ENCODE peak calls at places on chromosomes 12 and 14, in five cellular contexts. J is tibial artery, X is Panc1, U is cardiac muscle cell, B is uterus. T is an unnamed sample. For H3K4me1, the result is how much of the 10 kb centered on the place peaks cover.

GRCh38 chr12:112823582-112824149 is 32.1 kb downstream of the RPH3A start:
- DNase-seq in J (no peak), U (no peak), X (no peak), B (no peak), T (no peak)

GRCh38 chr14:102909911-102910310 is 12.6 kb upstream of the AMN start:
- DNase-seq in X (no peak), J (no peak), B (no peak), U (no peak), T (no peak)

GRCh38 chr12:129202109-129202814 is 349.0 kb downstream of the GLT1D1 start:
- DNase-seq in B (no peak), U (no peak), J (no peak), X (no peak), T (no peak)

GRCh38 chr12:80894179-80894578 is 43.6 kb downstream of the LIN7A start:
- DNase-seq in X (no peak), J (no peak), U (no peak), B (peak), T (no peak)

GRCh38 chr12:58893421-58893986 is 26.8 kb downstream of the LRIG3 start:
- DNase-seq in B (no peak), X (no peak), U (no peak), J (no peak), T (no peak)

GRCh38 chr12:27303139-27304111 is 29.2 kb upstream of the BMAL2 start:
- DNase-seq in J (no peak), U (no peak), X (no peak), B (no peak), T (no peak)

GRCh38 chr14:22383515-22384166 is 205.4 kb downstream of the DAD1 start:
- DNase-seq in B (no peak), U (no peak), X (no peak), J (no peak), T (no peak)

GRCh38 chr12:71214511-71215285 is 56.9 kb upstream of the TSPAN8 start:
- DNase-seq in U (no peak), X (no peak), J (no peak), B (no peak), T (no peak)

GRCh38 chr14:100607611-100607956 is 20.4 kb upstream of the BEGAIN start:
- DNase-seq in J (no peak), X (no peak), B (peak), U (no peak), T (peak)

GRCh38 chr14:53432378-53432802 is 279.3 kb upstream of the DDHD1 start:
- DNase-seq in X (peak), J (no peak), B (no peak), U (peak), T (no peak)

GRCh38 chr12:3432868-3433267 is 58.1 kb upstream of the PRMT8 start:
- DNase-seq in U (no peak), B (no peak), X (no peak), J (no peak), T (no peak)

GRCh38 chr12:14691560-14691959 is 4.8 kb downstream of the GUCY2C start:
- DNase-seq in X (no peak), J (peak), B (peak), U (no peak), T (no peak)

GRCh38 chr14:43356984-43357545 is 1150.0 kb downstream of the FSCB start:
- DNase-seq in X (no peak), J (no peak), B (no peak), U (no peak), T (no peak)

GRCh38 chr12:32874926-32875325 is 21.7 kb downstream of the PKP2 start:
- DNase-seq in U (no peak), X (no peak), B (no peak), J (no peak), T (no peak)

GRCh38 chr14:95515523-95516517 is 630 bp downstream of the SYNE3 start:
- DNase-seq in U (peak), J (peak), B (no peak), X (no peak), T (peak)

GRCh38 chr12:25189656-25190055 is 5.3 kb downstream of the DNAI7 start:
- DNase-seq in U (no peak), J (no peak), B (no peak), X (no peak), T (no peak)

GRCh38 chr14:74035556-74035955 is 16.4 kb downstream of the BBOF1 start:
- DNase-seq in B (no peak), X (no peak), U (peak), J (no peak), T (no peak)

GRCh38 chr14:59484611-59485174 is 376 bp downstream of the JKAMP start:
- DNase-seq in U (no peak), X (peak), J (no peak), B (no peak), T (no peak)

GRCh38 chr14:28949503-28949902 is 182.9 kb downstream of the FOXG1 start:
- DNase-seq in X (no peak), B (no peak), J (no peak), U (no peak), T (no peak)

GRCh38 chr12:113016796-113017195 is 38.5 kb downstream of the OAS2 start:
- DNase-seq in X (no peak), J (no peak), U (no peak), B (no peak), T (no peak)

GRCh38 chr14:101033006-101033405 is 129.5 kb upstream of the RTL1 start:
- DNase-seq in B (no peak), X (no peak), J (no peak), U (no peak), T (peak)

GRCh38 chr12:131758016-131758739 is 47.3 kb downstream of the SFSWAP start:
- DNase-seq in B (no peak), U (no peak), X (no peak), J (no peak), T (no peak)

GRCh38 chr12:46265102-46265501 is 3.7 kb downstream of the SLC38A1 start:
- DNase-seq in X (no peak), U (no peak), J (no peak), B (no peak), T (no peak)

GRCh38 chr12:46264057-46264456 is 4.8 kb downstream of the SLC38A1 start:
- DNase-seq in B (no peak), J (no peak), U (no peak), X (no peak), T (no peak)

GRCh38 chr12:46261658-46262057 is 7.2 kb downstream of the SLC38A1 start:
- DNase-seq in B (no peak), X (no peak), U (no peak), J (no peak), T (no peak)

GRCh38 chr12:46265734-46266133 is 3.1 kb downstream of the SLC38A1 start:
- DNase-seq in X (no peak), J (no peak), B (no peak), U (no peak), T (no peak)

DNA sequence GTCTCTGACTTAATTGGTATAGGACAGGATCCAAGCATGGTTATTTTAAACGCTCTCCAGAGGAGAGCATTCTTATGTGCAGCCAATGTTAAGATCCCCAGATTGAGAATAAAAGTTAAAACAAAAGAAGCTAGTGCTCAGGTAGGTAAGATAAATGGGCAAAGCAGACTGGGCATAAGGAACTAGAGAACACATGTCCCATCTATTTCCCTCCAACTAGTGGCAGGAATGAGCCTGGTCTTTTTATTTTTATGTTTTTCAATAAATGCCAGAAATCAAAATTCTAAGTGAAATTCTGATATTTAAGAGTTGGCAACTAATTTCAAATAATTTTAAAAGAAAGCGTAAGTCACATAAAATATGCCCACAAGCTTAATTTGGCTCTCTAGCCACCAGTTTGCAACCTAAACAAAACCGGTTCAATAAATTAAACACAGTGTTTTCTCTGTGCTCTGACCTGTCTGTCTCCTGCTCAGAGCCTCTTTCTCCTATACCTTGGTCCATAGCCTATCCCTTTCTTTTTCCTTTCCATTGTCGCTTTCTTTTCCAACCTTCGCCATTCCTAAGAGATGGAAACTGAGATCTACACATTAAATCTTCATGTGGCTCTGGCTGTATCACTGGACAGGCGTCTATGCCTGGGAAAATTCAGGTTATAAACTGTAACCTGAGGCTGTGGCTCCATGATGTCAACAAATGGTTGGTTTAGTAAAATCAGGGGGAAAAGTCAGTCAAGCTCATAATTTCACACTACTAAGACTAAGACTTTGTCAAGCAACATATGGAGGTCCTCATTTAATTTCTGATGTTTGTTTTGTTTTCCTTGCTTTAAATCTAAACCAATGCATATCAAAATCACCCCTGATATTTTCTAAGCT is 5.5 kb downstream of the SLC38A1 start:
- DNase-seq in U (no peak), B (no peak), X (no peak), J (no peak), T (no peak)
- TF ChIP-seq CTCF in U (peak), B (no peak), X (peak), J (peak), T (no peak)

DNA sequence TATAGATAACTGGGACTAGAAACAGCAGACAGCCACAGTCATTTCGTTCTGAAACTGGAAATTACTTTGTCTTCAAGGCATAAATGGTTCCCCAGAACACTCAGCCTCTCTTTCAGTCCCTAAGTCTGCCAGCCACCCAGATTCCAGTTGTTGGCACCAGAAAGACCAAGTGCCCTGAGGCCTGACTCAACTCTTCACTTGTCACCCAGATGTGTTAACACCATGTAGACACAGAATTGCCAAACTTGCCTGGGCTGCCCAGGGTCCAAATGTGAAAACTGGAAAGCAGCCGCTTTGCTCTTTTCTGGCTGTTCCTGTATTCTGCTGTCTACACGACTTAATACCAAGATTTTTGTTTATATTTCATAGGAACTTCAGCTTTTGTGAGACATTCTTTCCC is 3.0 kb upstream of the LGALS3 start:
- DNase-seq in B (no peak), U (no peak), X (no peak), J (no peak), T (no peak)
- H3K4me1 ChIP-seq in B (under half), U (under half), X (under half), J (under half), T (half or more)

GRCh38 chr14:34782031-34782430 is 67.6 kb upstream of the CFL2 start:
- DNase-seq in J (no peak), X (no peak), B (no peak), U (peak), T (no peak)
- H3K27ac ChIP-seq in J (no peak), X (no peak), B (no peak), U (no peak), T (no peak)

GRCh38 chr14:54804720-54805060 is 97.9 kb downstream of the GCH1 start:
- DNase-seq in U (no peak), X (no peak), B (no peak), J (no peak), T (no peak)

GRCh38 chr14:54805080-54805479 is 97.5 kb downstream of the GCH1 start:
- DNase-seq in X (no peak), B (no peak), J (no peak), U (peak), T (no peak)

GRCh38 chr14:54803396-54803795 is 99.2 kb downstream of the GCH1 start:
- DNase-seq in B (no peak), U (no peak), J (no peak), X (no peak), T (no peak)

GRCh38 chr14:54805521-54806322 is 96.9 kb downstream of the GCH1 start:
- DNase-seq in B (peak), X (peak), J (peak), U (peak), T (peak)

DNA sequence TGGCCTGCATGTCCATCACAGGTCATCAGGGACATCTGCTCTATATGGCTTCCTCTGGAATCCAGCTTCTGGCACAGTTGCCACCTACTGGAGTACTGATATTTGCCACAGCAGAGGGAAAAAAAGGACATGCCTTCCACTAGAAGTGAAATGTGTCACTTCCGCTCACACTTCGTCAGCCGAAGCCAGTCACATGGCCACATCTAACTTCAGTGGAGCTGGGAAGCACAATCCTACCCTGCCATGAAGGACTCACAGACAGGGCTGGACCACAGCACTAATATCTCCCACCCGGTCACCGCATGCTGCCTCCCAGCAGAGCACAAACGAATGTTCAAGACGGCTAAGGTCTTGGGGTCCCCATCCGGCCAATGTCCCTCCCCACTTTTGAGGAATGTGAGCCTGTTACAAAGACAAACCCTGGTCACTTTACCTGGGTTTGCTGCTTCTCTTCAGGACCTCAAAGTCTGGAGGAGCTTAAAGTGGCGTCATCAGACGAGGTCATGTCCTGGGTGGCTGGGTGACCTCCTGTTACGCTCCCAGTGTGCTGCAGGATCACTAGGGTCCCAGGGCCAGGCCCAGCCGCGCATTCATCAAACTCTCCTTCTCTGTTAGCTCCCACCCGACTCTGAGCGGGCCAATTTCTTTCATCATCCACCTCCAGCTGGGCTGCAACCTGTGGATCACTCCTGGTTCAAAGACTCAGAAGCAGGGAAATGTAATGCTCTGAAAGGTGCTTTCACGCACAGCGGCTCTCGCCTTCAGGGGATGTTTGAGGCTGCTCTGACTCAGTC is 98.5 kb downstream of the GCH1 start:
- DNase-seq in J (no peak), U (no peak), X (no peak), B (no peak), T (no peak)
- TF ChIP-seq CTCF in J (no peak), U (no peak), X (no peak), B (no peak), T (no peak)

DNA sequence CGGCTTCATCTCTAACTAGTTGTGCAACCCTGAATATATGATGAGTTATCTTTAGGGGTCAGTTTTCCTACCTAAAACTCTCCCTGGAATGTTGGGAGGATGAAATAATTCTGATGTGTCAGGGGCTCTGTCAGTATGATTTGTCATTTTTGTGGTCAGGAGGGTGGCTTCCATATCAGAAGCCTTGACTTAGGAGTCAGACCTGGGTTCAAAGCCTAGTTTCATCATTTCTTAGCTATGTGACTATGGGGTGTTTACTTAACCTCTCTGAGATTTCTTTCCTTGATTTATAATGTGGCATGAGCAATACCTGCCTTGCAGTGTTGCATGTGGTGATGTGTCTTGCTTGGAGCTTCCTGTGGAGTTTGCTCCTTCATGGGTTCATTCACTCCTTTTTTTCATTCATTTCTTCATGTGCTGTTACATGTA is 146.8 kb downstream of the CHST11 start:
- DNase-seq in J (no peak), U (no peak), X (no peak), B (no peak), T (no peak)
- H3K4me1 ChIP-seq in J (under half), U (under half), X (under half), B (under half), T (half or more)

GRCh38 chr12:115354007-115354452 is 670.1 kb upstream of the TBX3 start:
- DNase-seq in X (no peak), B (peak), J (peak), U (peak), T (no peak)
- H3K27ac ChIP-seq in X (no peak), B (peak), J (peak), U (no peak), T (peak)

GRCh38 chr12:51821423-51822260 is 26.9 kb downstream of the FIGNL2 start:
- DNase-seq in J (no peak), U (no peak), X (no peak), B (no peak), T (no peak)
- TF ChIP-seq CTCF in J (no peak), U (no peak), X (no peak), B (no peak), T (no peak)